ENCODE peak calls at places on chromosome 14, in eight cellular contexts. M is effector memory CD4-positive, alpha-beta T cell; L is AML-193; R is type B pancreatic cell; Y is heart right ventricle; N is DMS153; J is endothelial cell; S is stomach. Z is an unnamed sample.
A peak's percentile ranks its signal among the peaks of the same experiment; 100 is the strongest.

GRCh38 chr14:64510825-64511679 is 6.5 kb downstream of the ZBTB1 start:
- DNase-seq in M (no peak), L (peak; percentile 69), R (no peak), Y (no peak), N (peak; percentile 14), J (peak; percentile 59), S (peak; percentile 76), Z (peak; percentile 85)

GRCh38 chr14:92945959-92946846 is 23.3 kb downstream of the CHGA start:
- DNase-seq in M (no peak), L (no peak), R (no peak), Y (peak; percentile 52), N (peak; percentile 87), J (no peak), S (peak; percentile 91), Z (no peak)

GRCh38 chr14:92794547-92794941 is 439 bp downstream of the GOLGA5 start:
- DNase-seq in M (no peak), L (no peak), R (no peak), Y (no peak), N (no peak), J (peak; percentile 16), S (no peak), Z (no peak)

GRCh38 chr14:28121512-28122297 is 644.9 kb upstream of the FOXG1 start:
- DNase-seq in M (no peak), L (no peak), R (no peak), Y (no peak), N (no peak), J (no peak), S (no peak), Z (no peak)

GRCh38 chr14:56742391-56742790 is 67.9 kb downstream of the OTX2 start:
- DNase-seq in M (no peak), L (no peak), R (no peak), Y (no peak), N (no peak), J (no peak), S (no peak), Z (no peak)

GRCh38 chr14:68894123-68894522 is 85.0 kb downstream of the ACTN1 start:
- DNase-seq in M (no peak), L (no peak), R (no peak), Y (peak; percentile 41), N (no peak), J (no peak), S (no peak), Z (no peak)

GRCh38 chr14:69484444-69485113 is at the start of gene PLEKHD1:
- DNase-seq in M (no peak), L (no peak), R (no peak), Y (no peak), N (no peak), J (peak; percentile 17), S (peak; percentile 32), Z (peak; percentile 86)

GRCh38 chr14:30779210-30779609 is 95.1 kb upstream of the COCH start:
- DNase-seq in M (no peak), L (no peak), R (no peak), Y (no peak), N (no peak), J (no peak), S (no peak), Z (no peak)

GRCh38 chr14:101118746-101119610 is 215.5 kb upstream of the RTL1 start:
- DNase-seq in M (no peak), L (no peak), R (peak; percentile 62), Y (no peak), N (no peak), J (no peak), S (peak; percentile 17), Z (no peak)

GRCh38 chr14:35929171-35929570 is 103.0 kb downstream of the BRMS1L start:
- DNase-seq in M (no peak), L (no peak), R (no peak), Y (no peak), N (no peak), J (no peak), S (no peak), Z (no peak)

GRCh38 chr14:100098171-100098570 is 32.9 kb downstream of the EVL start:
- DNase-seq in M (no peak), L (no peak), R (no peak), Y (no peak), N (no peak), J (no peak), S (no peak), Z (no peak)

GRCh38 chr14:37403656-37404055 is 191.4 kb downstream of the FOXA1 start:
- DNase-seq in M (no peak), L (no peak), R (no peak), Y (no peak), N (no peak), J (no peak), S (no peak), Z (no peak)

GRCh38 chr14:56195727-56196126 is 77.5 kb downstream of the PELI2 start:
- DNase-seq in M (no peak), L (no peak), R (no peak), Y (no peak), N (peak; percentile 86), J (no peak), S (no peak), Z (peak; percentile 13)

GRCh38 chr14:86799244-86799647 is 1193.7 kb downstream of the GALC start:
- DNase-seq in M (no peak), L (peak; percentile 6), R (no peak), Y (no peak), N (no peak), J (no peak), S (no peak), Z (no peak)

GRCh38 chr14:99995700-99996356 is 69.4 kb upstream of the EVL start:
- DNase-seq in M (peak; percentile 26), L (peak; percentile 72), R (no peak), Y (no peak), N (no peak), J (peak; percentile 65), S (peak; percentile 77), Z (peak; percentile 56)

GRCh38 chr14:30227871-30228270 is 300.2 kb upstream of the PRKD1 start:
- DNase-seq in M (no peak), L (no peak), R (no peak), Y (no peak), N (no peak), J (no peak), S (no peak), Z (no peak)

GRCh38 chr14:96255501-96256366 is at the start of gene BDKRB1:
- DNase-seq in M (no peak), L (no peak), R (no peak), Y (no peak), N (no peak), J (no peak), S (no peak), Z (no peak)

GRCh38 chr14:92481386-92481785 is 32.2 kb upstream of the RIN3 start:
- DNase-seq in M (no peak), L (no peak), R (no peak), Y (no peak), N (no peak), J (no peak), S (no peak), Z (no peak)

GRCh38 chr14:55136868-55137785 is 8.1 kb downstream of the LGALS3 start:
- DNase-seq in M (no peak), L (no peak), R (no peak), Y (peak; percentile 77), N (no peak), J (no peak), S (peak; percentile 79), Z (peak; percentile 30)

GRCh38 chr14:34364201-34364600 is 97.8 kb downstream of the SPTSSA start:
- DNase-seq in M (no peak), L (no peak), R (no peak), Y (no peak), N (no peak), J (no peak), S (no peak), Z (no peak)

GRCh38 chr14:76929927-76930326 is 98.6 kb downstream of the IRF2BPL start:
- DNase-seq in M (peak; percentile 67), L (peak; percentile 37), R (no peak), Y (no peak), N (no peak), J (no peak), S (no peak), Z (no peak)

GRCh38 chr14:92316116-92316515 is 6.8 kb upstream of the SLC24A4 start:
- DNase-seq in M (no peak), L (no peak), R (no peak), Y (no peak), N (no peak), J (no peak), S (no peak), Z (no peak)

GRCh38 chr14:87615050-87615449 is 377.9 kb downstream of the GALC start:
- DNase-seq in M (no peak), L (no peak), R (no peak), Y (no peak), N (no peak), J (no peak), S (no peak), Z (no peak)

GRCh38 chr14:94384342-94384741 is 4.1 kb downstream of the SERPINA1 start:
- DNase-seq in M (no peak), L (no peak), R (no peak), Y (no peak), N (no peak), J (no peak), S (no peak), Z (no peak)

GRCh38 chr14:86221000-86221399 is 691.1 kb downstream of the FLRT2 start:
- DNase-seq in M (no peak), L (no peak), R (no peak), Y (no peak), N (no peak), J (no peak), S (no peak), Z (no peak)

GRCh38 chr14:105497671-105498429 is 6.8 kb downstream of the TEDC1 start:
- DNase-seq in M (no peak), L (no peak), R (no peak), Y (peak; percentile 18), N (no peak), J (no peak), S (no peak), Z (no peak)

GRCh38 chr14:86912689-86913088 is 1080.3 kb downstream of the GALC start:
- DNase-seq in M (no peak), L (no peak), R (no peak), Y (no peak), N (no peak), J (no peak), S (no peak), Z (no peak)

GRCh38 chr14:88950069-88950468 is 125.6 kb downstream of the TTC8 start:
- DNase-seq in M (no peak), L (no peak), R (no peak), Y (no peak), N (no peak), J (no peak), S (no peak), Z (no peak)

GRCh38 chr14:74207943-74208342 is 31.3 kb upstream of the VSX2 start:
- DNase-seq in M (no peak), L (peak; percentile 7), R (no peak), Y (no peak), N (no peak), J (peak; percentile 39), S (no peak), Z (peak; percentile 13)

GRCh38 chr14:26395726-26396125 is 202.1 kb downstream of the NOVA1 start:
- DNase-seq in M (no peak), L (no peak), R (no peak), Y (no peak), N (no peak), J (no peak), S (no peak), Z (peak; percentile 79)

GRCh38 chr14:99687284-99688209 is 3.4 kb downstream of the CYP46A1 start:
- DNase-seq in M (peak; percentile 9), L (no peak), R (peak; percentile 67), Y (no peak), N (no peak), J (peak; percentile 28), S (no peak), Z (no peak)

GRCh38 chr14:53842938-53843337 is 113.7 kb downstream of the BMP4 start:
- DNase-seq in M (no peak), L (no peak), R (no peak), Y (no peak), N (no peak), J (no peak), S (no peak), Z (no peak)

GRCh38 chr14:22614240-22614799 is 16.2 kb downstream of the ABHD4 start:
- DNase-seq in M (no peak), L (no peak), R (no peak), Y (no peak), N (no peak), J (no peak), S (no peak), Z (peak; percentile 48)

GRCh38 chr14:104573930-104574329 is 5.6 kb upstream of the C14orf180 start:
- DNase-seq in M (no peak), L (no peak), R (no peak), Y (peak; percentile 54), N (no peak), J (no peak), S (no peak), Z (no peak)